ENCODE peak calls at places on chromosome 17, in six cellular contexts. R is CD8-positive, alpha-beta memory T cell; L is CD8-positive, alpha-beta T cell; M is GM23248; F is transverse colon; Z is sigmoid colon. Q is an unnamed sample.

GRCh38 chr17:50285941-50286340 is 11.7 kb downstream of the TMEM92 start:
- DNase-seq in Z (no peak), F (no peak), M (no peak), L (no peak), R (no peak), Q (no peak)

GRCh38 chr17:80099291-80100034 is 1.9 kb upstream of the GAA start:
- DNase-seq in Z (no peak), L (no peak), M (no peak), F (no peak), R (no peak), Q (no peak)

GRCh38 chr17:8020251-8020650 is 17.8 kb downstream of the GUCY2D start:
- DNase-seq in M (no peak), F (no peak), Z (peak; percentile 48), L (no peak), R (no peak), Q (no peak)

GRCh38 chr17:44608732-44609435 is 47.4 kb upstream of the MEIOC start:
- DNase-seq in M (no peak), F (no peak), R (no peak), L (no peak), Z (no peak), Q (no peak)

GRCh38 chr17:3636908-3637373 is 381 bp downstream of the CTNS start:
- DNase-seq in M (peak; percentile 47), F (no peak), R (no peak), Z (no peak), L (no peak), Q (no peak)

GRCh38 chr17:46943511-46944393 is 20.8 kb downstream of the GOSR2 start:
- DNase-seq in Z (peak; percentile 77), M (peak; percentile 61), F (no peak), L (no peak), R (no peak), Q (peak; percentile 36)

GRCh38 chr17:78716814-78717393 is 65.2 kb downstream of the CYTH1 start:
- DNase-seq in L (no peak), R (no peak), Z (peak; percentile 91), M (peak; percentile 78), F (peak; percentile 81), Q (peak; percentile 90)

GRCh38 chr17:19709841-19710240 is 6.5 kb downstream of the SLC47A2 start:
- DNase-seq in R (no peak), Z (no peak), L (no peak), F (no peak), M (no peak), Q (no peak)

GRCh38 chr17:35896011-35896587 is 15.9 kb upstream of the CCL5 start:
- DNase-seq in Z (no peak), F (peak; percentile 17), L (no peak), R (peak; percentile 47), M (no peak), Q (no peak)

GRCh38 chr17:78130439-78131101 is at the start of gene TMC8:
- DNase-seq in R (peak; percentile 79), L (peak; percentile 68), Z (no peak), F (peak; percentile 72), M (no peak), Q (no peak)

GRCh38 chr17:9568004-9568403 is 7.6 kb downstream of the STX8 start:
- DNase-seq in M (no peak), R (no peak), Z (no peak), F (no peak), L (no peak), Q (no peak)

GRCh38 chr17:40931311-40931710 is 6.1 kb downstream of the KRT23 start:
- DNase-seq in Z (no peak), F (no peak), L (no peak), M (no peak), R (no peak), Q (no peak)

GRCh38 chr17:41413353-41413752 is 11.0 kb downstream of the KRT37 start:
- DNase-seq in M (no peak), F (no peak), Z (no peak), R (no peak), L (no peak), Q (peak; percentile 58)

GRCh38 chr17:5819921-5820685 is 235.8 kb upstream of the NLRP1 start:
- DNase-seq in F (no peak), M (no peak), Z (no peak), R (no peak), L (no peak), Q (no peak)

GRCh38 chr17:45136846-45137560 is 1.5 kb downstream of the ACBD4 start:
- DNase-seq in F (no peak), Z (no peak), R (no peak), M (no peak), L (no peak), Q (no peak)

GRCh38 chr17:74217036-74217725 is 3.8 kb downstream of the TTYH2 start:
- DNase-seq in M (no peak), F (no peak), R (no peak), L (no peak), Z (no peak), Q (no peak)

GRCh38 chr17:38894276-38894675 is 24.4 kb downstream of the LASP1 start:
- DNase-seq in Z (no peak), R (no peak), M (no peak), F (no peak), L (no peak), Q (no peak)

GRCh38 chr17:59830007-59830630 is 62.6 kb downstream of the TUBD1 start:
- DNase-seq in M (peak; percentile 56), Z (no peak), L (no peak), R (no peak), F (no peak), Q (no peak)

GRCh38 chr17:59828478-59828760 is 64.3 kb downstream of the TUBD1 start:
- DNase-seq in R (no peak), F (no peak), L (no peak), M (no peak), Z (no peak), Q (no peak)

GRCh38 chr17:59830846-59831486 is 61.8 kb downstream of the TUBD1 start:
- DNase-seq in F (no peak), L (no peak), R (no peak), Z (no peak), M (no peak), Q (no peak)

GRCh38 chr17:59827721-59828477 is 64.8 kb downstream of the TUBD1 start:
- DNase-seq in L (no peak), R (no peak), F (no peak), M (no peak), Z (no peak), Q (no peak)

DNA sequence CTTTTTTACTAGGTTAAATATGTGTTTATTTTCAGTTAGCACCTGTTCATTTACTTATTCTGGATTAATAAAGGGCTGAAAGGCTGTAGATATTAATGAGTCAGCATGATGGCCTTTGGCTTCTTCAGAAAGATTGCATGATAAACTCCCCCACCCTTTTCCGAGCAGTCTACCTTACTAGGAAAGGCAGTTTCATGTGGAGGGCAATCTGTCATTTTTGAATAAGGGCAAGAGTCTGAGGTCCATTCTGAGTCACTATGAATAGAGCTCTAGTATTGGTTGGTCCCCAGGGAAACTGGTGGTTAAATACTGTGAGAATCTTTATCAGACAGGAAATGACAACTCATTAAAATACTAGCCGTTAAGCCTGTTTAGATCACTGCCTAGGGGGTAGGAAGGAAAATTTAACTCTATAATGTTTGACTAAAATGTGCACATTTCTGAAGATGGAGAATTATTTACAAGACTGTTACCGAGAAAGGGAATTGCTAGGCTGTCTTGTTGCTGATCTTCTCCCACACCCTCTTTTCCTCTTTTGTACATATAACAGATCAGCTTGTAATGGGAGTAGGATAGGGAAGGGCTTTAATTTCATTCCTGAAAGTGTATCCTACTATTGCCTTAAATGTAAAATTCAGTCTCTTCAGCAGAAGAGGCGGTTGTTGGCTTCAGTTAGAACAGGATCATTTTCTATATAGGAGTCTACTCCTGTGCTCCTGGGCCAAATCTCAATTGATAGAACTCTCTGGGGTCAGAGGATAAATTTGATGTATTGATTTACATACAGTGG is 63.3 kb downstream of the TUBD1 start:
- DNase-seq in Z (no peak), L (no peak), M (peak; percentile 99), F (no peak), R (peak; percentile 18), Q (no peak)
- H3K4me3 ChIP-seq in Z (no peak overlapping the region), L (no peak overlapping the region), M (peak overlapping the region; percentile 70), F (peak overlapping the region; percentile 5), R (peak overlapping the region; percentile 50), Q (no peak overlapping the region)

DNA sequence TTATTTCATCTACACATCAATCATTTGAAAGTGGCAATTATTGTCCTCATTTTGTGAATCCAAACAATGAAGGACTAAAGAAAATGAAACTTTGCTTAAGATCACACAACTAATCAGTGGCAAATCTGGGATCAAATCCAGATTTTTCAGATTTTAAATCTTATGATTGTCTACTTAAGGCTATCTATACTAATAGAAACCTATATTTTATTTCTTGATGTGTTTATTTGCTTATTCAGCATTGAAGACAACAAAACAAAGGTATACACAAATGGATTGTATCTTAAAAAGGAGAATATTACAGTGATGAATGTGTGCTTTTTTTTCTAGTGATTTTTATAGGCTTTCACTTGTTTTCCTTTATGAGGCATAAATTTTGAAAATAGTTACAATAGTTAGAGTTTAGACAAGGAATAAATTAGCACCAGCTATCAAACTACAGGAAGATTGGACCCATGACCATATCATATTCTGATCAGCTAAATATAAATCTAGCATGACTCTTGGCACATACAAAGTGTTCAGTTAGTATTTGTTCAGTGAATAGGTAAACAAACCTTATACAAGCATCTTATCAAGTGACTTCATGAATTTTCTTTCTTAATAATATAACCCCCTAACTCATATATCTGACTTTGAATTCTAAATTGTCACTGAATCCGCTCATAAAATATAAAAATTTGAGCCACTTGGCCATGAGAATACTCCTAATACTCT is 20.5 kb downstream of the VMP1 start:
- DNase-seq in R (no peak), Z (no peak), L (no peak), F (no peak), M (no peak), Q (no peak)
- H3K27ac ChIP-seq in R (no peak overlapping the region), Z (no peak overlapping the region), L (no peak overlapping the region), F (peak overlapping the region; percentile 76), M (no peak overlapping the region), Q (no peak overlapping the region)

DNA sequence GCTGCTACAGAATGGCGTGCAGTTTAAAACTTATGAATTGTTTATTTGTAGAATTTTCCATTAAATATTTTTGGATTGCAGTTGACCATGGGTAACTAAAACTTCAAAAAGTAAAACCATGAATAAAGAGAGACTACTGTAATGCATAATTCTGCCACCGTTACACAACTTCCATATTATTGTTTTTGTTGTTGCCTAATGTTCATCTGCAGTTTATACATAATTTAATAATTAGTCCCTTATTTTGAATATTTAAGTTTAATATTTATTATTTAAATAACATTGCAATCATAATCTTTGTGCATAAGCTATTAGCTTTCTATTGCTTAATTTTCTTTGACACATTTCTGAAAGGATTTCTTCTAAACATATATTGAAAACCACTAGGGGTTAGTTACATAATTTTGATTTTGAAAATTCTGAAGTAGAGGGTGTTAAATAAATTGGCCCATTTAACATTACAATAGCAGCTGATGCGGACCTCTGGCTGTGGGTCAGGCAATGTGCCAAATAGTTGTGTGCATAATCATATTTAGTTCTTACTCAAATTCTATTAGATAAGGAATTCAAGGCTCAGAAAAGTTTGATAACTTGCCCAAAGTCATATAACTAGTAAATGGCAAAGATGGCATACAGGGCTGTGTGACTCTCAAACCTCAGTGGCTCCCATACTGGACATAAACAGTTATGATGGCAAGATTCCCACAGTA is 31.1 kb downstream of the PPM1E start:
- DNase-seq in Z (no peak), M (peak; percentile 67), F (no peak), L (no peak), R (no peak), Q (no peak)
- H3K4me3 ChIP-seq in Z (no peak overlapping the region), M (no peak overlapping the region), F (no peak overlapping the region), L (no peak overlapping the region), R (no peak overlapping the region), Q (no peak overlapping the region)

DNA sequence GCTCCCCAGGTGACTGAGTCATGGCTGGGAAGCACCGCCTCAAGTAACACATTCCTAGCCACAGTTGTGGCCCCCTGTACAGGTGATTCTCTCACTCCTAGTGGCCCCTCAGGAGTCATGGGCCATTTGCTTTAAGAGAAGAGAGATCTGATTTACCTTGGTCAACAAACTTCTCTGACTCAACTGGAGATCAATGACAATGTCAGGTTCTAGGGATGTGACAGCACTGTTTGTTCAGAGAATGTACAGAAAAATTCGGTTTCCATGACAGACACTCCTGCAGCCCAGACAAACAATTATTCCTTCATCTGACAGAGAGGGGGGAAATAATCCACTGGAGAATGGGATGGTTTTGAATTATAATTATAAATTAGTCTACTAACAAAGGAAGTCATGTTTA is 9.8 kb downstream of the ERN1 start:
- DNase-seq in M (no peak), R (no peak), F (no peak), L (no peak), Z (no peak), Q (no peak)
- H3K27ac ChIP-seq in M (no peak overlapping the region), R (no peak overlapping the region), F (no peak overlapping the region), L (no peak overlapping the region), Z (no peak overlapping the region), Q (no peak overlapping the region)